ENCODE peak calls at places on chromosomes 7 and 10, in seven cellular contexts. K, U, C, N, I, J and M are unnamed samples.

GRCh38 chr10:75508814-75509306 is 77.4 kb downstream of the LRMDA start:
- DNase-seq in K (no peak), U (no peak), C (no peak), N (no peak), I (peak; percentile 62), J (no peak), M (no peak)

GRCh38 chr10:99685232-99686041 is 26.1 kb downstream of the ENTPD7 start:
- DNase-seq in K (no peak), U (no peak), C (no peak), N (no peak), I (no peak), J (no peak), M (no peak)

GRCh38 chr7:11612737-11613136 is 219.3 kb downstream of the THSD7A start:
- DNase-seq in K (no peak), U (no peak), C (no peak), N (no peak), I (no peak), J (no peak), M (no peak)

GRCh38 chr7:47154781-47155180 is 427.1 kb downstream of the TNS3 start:
- DNase-seq in K (no peak), U (no peak), C (no peak), N (no peak), I (no peak), J (no peak), M (no peak)

GRCh38 chr10:126224967-126225671 is 163.2 kb downstream of the ADAM12 start:
- DNase-seq in K (no peak), U (no peak), C (no peak), N (no peak), I (no peak), J (no peak), M (no peak)

GRCh38 chr7:93851536-93851935 is 39.0 kb downstream of the TFPI2 start:
- DNase-seq in K (peak; percentile 1), U (no peak), C (no peak), N (no peak), I (no peak), J (no peak), M (no peak)

GRCh38 chr10:59336632-59337031 is 25.7 kb downstream of the FAM13C start:
- DNase-seq in K (peak; percentile 74), U (no peak), C (no peak), N (no peak), I (peak; percentile 69), J (no peak), M (no peak)

GRCh38 chr10:102819054-102819453 is 18.2 kb downstream of the CYP17A1 start:
- DNase-seq in K (no peak), U (no peak), C (no peak), N (no peak), I (no peak), J (peak; percentile 73), M (no peak)

GRCh38 chr10:131520206-131520605 is 208.7 kb upstream of the TCERG1L start:
- DNase-seq in K (no peak), U (no peak), C (no peak), N (no peak), I (no peak), J (no peak), M (no peak)

GRCh38 chr10:113045155-113046055 is 95.4 kb downstream of the TCF7L2 start:
- DNase-seq in K (peak; percentile 93), U (no peak), C (no peak), N (no peak), I (peak; percentile 96), J (no peak), M (no peak)

GRCh38 chr7:108805808-108806397 is 236.2 kb downstream of the DNAJB9 start:
- DNase-seq in K (peak; percentile 1), U (peak; percentile 63), C (no peak), N (no peak), I (peak; percentile 10), J (no peak), M (no peak)

GRCh38 chr10:107971411-107971810 is 806.9 kb upstream of the SORCS1 start:
- DNase-seq in K (no peak), U (no peak), C (no peak), N (no peak), I (peak; percentile 15), J (no peak), M (no peak)

GRCh38 chr10:8013011-8013410 is 41.5 kb upstream of the GATA3 start:
- DNase-seq in K (no peak), U (no peak), C (no peak), N (no peak), I (no peak), J (no peak), M (no peak)

DNA sequence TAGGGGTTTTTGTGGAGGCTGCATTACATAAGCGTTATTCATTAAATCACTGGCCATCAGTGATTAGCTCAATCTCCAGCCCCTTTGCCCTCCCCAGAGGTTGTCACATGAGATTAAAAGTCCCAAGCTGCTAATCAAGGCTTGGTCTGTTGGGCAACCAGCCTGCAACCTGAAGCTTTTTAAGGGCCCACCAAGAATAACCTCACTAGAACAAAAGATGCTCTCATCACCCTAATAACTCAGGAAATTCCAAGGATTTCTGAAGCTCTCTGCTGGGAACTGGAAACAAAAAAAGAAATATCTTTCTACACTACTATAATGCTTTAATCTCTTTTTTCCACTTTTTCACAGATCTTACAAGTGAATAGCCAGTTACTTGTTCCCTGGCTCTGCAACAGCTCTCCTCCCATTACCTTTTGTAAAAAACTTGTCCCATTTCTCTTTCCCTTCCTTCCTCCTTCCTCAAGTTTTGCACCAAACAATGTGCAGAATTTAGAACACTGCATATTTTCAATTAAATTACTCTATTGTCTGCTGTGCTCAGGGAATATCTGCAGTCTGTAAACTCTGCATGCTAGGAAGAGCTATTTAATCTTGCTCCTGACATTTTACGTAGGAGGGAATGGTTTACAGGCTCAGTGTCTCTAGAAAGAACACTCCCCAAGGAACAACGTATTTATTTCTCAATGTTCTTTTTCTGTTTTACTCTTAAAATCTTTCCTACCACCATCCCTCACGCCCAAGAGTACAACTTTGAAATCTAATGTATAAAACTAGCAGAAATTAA is 169.1 kb downstream of the IMMP2L start:
- DNase-seq in K (peak; percentile 33), U (peak; percentile 51), C (no peak), N (no peak), I (peak; percentile 12), J (no peak), M (peak; percentile 52)
- H4K8ac ChIP-seq in K (no peak overlapping the region), U (no peak overlapping the region), C (no peak overlapping the region), N (no peak overlapping the region), I (no peak overlapping the region), J (no peak overlapping the region), M (no peak overlapping the region)

DNA sequence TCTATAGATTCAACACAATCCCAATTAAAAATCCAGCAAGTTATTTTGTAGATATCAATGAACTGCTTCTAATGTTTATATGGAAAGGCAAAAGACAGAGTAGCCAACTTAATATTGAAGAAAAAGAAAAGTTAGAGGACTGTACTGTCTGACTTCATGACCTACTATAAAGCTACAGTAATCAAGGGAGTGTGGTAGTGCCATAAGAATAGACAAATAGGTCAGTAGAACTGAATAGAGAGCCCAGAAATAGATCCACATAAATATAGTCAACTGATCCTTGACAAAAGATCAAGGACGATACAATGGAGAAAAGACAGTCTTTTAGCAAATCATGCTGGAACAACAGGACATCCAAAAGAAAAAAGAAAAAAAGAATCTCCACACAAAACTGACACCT is 7.4 kb upstream of the EEPD1 start:
- DNase-seq in K (no peak), U (no peak), C (no peak), N (no peak), I (no peak), J (no peak), M (no peak)
- H4K8ac ChIP-seq in K (no peak overlapping the region), U (no peak overlapping the region), C (no peak overlapping the region), N (no peak overlapping the region), I (no peak overlapping the region), J (no peak overlapping the region), M (no peak overlapping the region)

DNA sequence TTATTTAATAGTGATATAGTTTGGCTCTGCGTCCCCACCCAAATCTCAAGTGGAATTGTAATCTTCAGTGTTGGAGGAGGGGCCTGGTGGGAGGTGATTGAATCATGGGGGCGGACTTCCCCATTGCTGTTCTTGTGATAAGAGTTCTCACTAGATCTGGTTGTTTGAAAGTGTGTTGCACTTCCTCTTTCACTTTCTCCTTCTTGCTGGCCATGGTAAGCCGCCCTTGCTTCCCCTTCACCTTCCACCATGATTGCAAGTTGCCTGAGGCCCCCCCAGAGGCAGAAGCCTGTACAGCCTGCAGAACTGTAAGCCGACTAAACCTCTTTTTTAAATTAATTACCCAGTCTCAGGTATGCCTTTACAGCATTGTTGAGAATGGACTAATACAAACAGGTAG is 101.4 kb downstream of the MTPAP start:
- DNase-seq in K (no peak), U (no peak), C (no peak), N (no peak), I (no peak), J (peak; percentile 44), M (no peak)
- H4K8ac ChIP-seq in K (no peak overlapping the region), U (no peak overlapping the region), C (no peak overlapping the region), N (no peak overlapping the region), I (no peak overlapping the region), J (no peak overlapping the region), M (no peak overlapping the region)

DNA sequence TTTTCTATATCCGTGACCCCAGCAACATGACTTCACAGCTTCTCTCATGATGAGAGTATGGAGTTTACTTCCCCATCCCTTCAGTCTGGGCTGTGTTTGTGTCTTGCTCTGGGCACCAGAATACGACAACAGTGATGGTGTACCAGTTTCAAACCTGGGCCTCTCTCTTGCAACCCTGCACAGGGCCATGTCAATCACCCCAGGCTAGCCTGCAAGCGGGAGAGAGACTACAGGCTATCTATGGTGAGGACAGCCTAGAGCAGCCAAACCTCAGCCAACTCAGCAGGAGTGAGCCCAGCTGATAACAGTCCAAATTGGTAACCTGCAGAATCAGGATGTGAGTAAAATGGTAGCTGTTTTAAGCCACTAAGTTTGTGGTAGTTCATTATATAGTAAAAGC is 235.8 kb downstream of the CHCHD3 start:
- DNase-seq in K (no peak), U (peak; percentile 49), C (no peak), N (no peak), I (no peak), J (no peak), M (no peak)
- H4K8ac ChIP-seq in K (no peak overlapping the region), U (no peak overlapping the region), C (no peak overlapping the region), N (no peak overlapping the region), I (no peak overlapping the region), J (no peak overlapping the region), M (no peak overlapping the region)